ENCODE peak calls at places on chromosome 9, in seven cellular contexts. E is stimulated activated CD8-positive, alpha-beta memory T cell treated with anti-CD3 and anti-CD28 coated beads, Interleukin-15, amount 100 ng/mL, for 4 hours; Y is fibroblast of pulmonary artery; T is tibial artery; F is HT1080; N is progenitor cell of endocrine pancreas; Z is HFF-Myc. P is an unnamed sample.

GRCh38 chr9:114002986-114003740 is 74.9 kb downstream of the AMBP start:
- DNase-seq in E (no peak), Y (no peak), T (no peak), F (no peak), N (no peak), Z (no peak), P (peak)

GRCh38 chr9:109816490-109816889 is 36.5 kb downstream of the PALM2AKAP2 start:
- DNase-seq in E (no peak), Y (peak), T (peak), F (peak), N (no peak), Z (peak), P (peak)

GRCh38 chr9:23006127-23006526 is 559.5 kb downstream of the DMRTA1 start:
- DNase-seq in E (no peak), Y (no peak), T (no peak), F (no peak), N (no peak), Z (no peak), P (no peak)

GRCh38 chr9:109254317-109254716 is 66.5 kb downstream of the EPB41L4B start:
- DNase-seq in E (no peak), Y (peak), T (no peak), F (no peak), N (no peak), Z (no peak), P (peak)

GRCh38 chr9:88533951-88534455 is 975 bp upstream of the NXNL2 start:
- DNase-seq in E (no peak), Y (no peak), T (peak), F (peak), N (no peak), Z (no peak), P (peak)

GRCh38 chr9:14661421-14662059 is 31.7 kb downstream of the ZDHHC21 start:
- DNase-seq in E (no peak), Y (peak), T (no peak), F (peak), N (no peak), Z (no peak), P (peak)

GRCh38 chr9:125829743-125830142 is 82.6 kb downstream of the PBX3 start:
- DNase-seq in E (peak), Y (peak), T (peak), F (peak), N (no peak), Z (no peak), P (no peak)

GRCh38 chr9:105243015-105243686 is 1.3 kb upstream of the SLC44A1 start:
- DNase-seq in E (no peak), Y (peak), T (no peak), F (peak), N (no peak), Z (peak), P (peak)

GRCh38 chr9:112049834-112050516 is 125.1 kb downstream of the SUSD1 start:
- DNase-seq in E (no peak), Y (no peak), T (no peak), F (no peak), N (no peak), Z (no peak), P (no peak)

GRCh38 chr9:16202913-16203734 is 650.3 kb downstream of the CCDC171 start:
- DNase-seq in E (no peak), Y (peak), T (no peak), F (peak), N (no peak), Z (peak), P (peak)